ENCODE peak calls at places on chromosomes 13 and 19, in five cellular contexts. O, I, A, D and S are unnamed samples.

GRCh38 chr13:98768522-98768921 is 16.1 kb upstream of the SLC15A1 start:
- DNase-seq in O (no peak), I (no peak), A (no peak), D (no peak), S (no peak)

GRCh38 chr19:19269952-19270694 is 3.0 kb downstream of the TM6SF2 start:
- DNase-seq in O (no peak), I (peak; percentile 59), A (no peak), D (no peak), S (no peak)

GRCh38 chr19:37635076-37636056 is 19.9 kb downstream of the ZFP30 start:
- DNase-seq in O (no peak), I (peak; percentile 35), A (no peak), D (no peak), S (no peak)

GRCh38 chr13:25249001-25249543 is 38.2 kb downstream of the MTMR6 start:
- DNase-seq in O (peak; percentile 52), I (peak; percentile 68), A (peak; percentile 53), D (no peak), S (peak; percentile 85)

GRCh38 chr19:33631628-33631995 is 9.9 kb downstream of the CHST8 start:
- DNase-seq in O (no peak), I (no peak), A (no peak), D (no peak), S (no peak)

GRCh38 chr19:34841780-34842179 is 68.8 kb upstream of the ZNF599 start:
- DNase-seq in O (no peak), I (peak; percentile 67), A (peak; percentile 17), D (no peak), S (no peak)

GRCh38 chr13:73258396-73258795 is 199.6 kb downstream of the KLF5 start:
- DNase-seq in O (no peak), I (no peak), A (no peak), D (no peak), S (no peak)

GRCh38 chr19:48926909-48927308 is 6.6 kb upstream of the DHDH start:
- DNase-seq in O (peak; percentile 95), I (no peak), A (no peak), D (no peak), S (peak; percentile 100)

GRCh38 chr13:30116379-30116778 is 191.0 kb downstream of the KATNAL1 start:
- DNase-seq in O (no peak), I (no peak), A (no peak), D (no peak), S (no peak)

GRCh38 chr13:112849500-112849899 is 119.5 kb upstream of the MCF2L start:
- DNase-seq in O (peak; percentile 43), I (no peak), A (no peak), D (no peak), S (no peak)

GRCh38 chr13:48896312-48896711 is 79.4 kb upstream of the FNDC3A start:
- DNase-seq in O (peak; percentile 55), I (no peak), A (no peak), D (no peak), S (peak; percentile 45)

GRCh38 chr13:48906200-48906599 is 69.5 kb upstream of the FNDC3A start:
- DNase-seq in O (no peak), I (no peak), A (no peak), D (no peak), S (no peak)

GRCh38 chr13:48902421-48902820 is 73.3 kb upstream of the FNDC3A start:
- DNase-seq in O (peak; percentile 37), I (peak; percentile 50), A (peak; percentile 82), D (no peak), S (peak; percentile 13)

GRCh38 chr13:48904668-48905290 is 70.9 kb upstream of the FNDC3A start:
- DNase-seq in O (no peak), I (no peak), A (no peak), D (no peak), S (no peak)

DNA sequence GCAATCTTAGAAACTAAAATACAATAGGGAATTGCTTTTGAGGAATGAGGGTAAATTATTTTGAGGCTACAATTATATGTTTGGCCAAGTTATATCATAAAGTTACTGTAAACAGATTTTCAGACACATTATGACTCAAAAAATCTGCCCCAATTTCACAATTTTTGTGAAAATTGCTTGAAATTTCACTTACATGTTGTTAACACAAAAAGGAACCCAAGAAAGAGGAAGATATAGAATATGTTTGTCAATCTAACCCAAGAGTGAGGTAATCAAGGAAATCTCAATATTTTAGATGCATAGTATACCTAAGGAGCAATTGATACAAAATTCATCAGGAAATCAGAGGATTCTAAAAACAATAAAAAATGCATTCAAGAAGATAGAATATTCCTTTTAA is 73.9 kb upstream of the FNDC3A start:
- DNase-seq in O (no peak), I (no peak), A (no peak), D (no peak), S (no peak)
- H3K27me3 ChIP-seq in O (no peaks in the 10 kb centered on the region), I (no peaks in the 10 kb centered on the region), A (no peaks in the 10 kb centered on the region), D (no peaks in the 10 kb centered on the region), S (no peaks in the 10 kb centered on the region)

GRCh38 chr19:46911456-46911855 is 50.7 kb downstream of the ARHGAP35 start:
- DNase-seq in O (no peak), I (no peak), A (no peak), D (no peak), S (no peak)

GRCh38 chr19:46906221-46906620 is 45.4 kb downstream of the ARHGAP35 start:
- DNase-seq in O (no peak), I (no peak), A (no peak), D (no peak), S (no peak)

GRCh38 chr19:46909356-46909755 is 48.6 kb downstream of the ARHGAP35 start:
- DNase-seq in O (no peak), I (no peak), A (no peak), D (no peak), S (no peak)

GRCh38 chr19:46904114-46905060 is 43.6 kb downstream of the ARHGAP35 start:
- DNase-seq in O (no peak), I (peak; percentile 47), A (no peak), D (no peak), S (peak; percentile 82)

DNA sequence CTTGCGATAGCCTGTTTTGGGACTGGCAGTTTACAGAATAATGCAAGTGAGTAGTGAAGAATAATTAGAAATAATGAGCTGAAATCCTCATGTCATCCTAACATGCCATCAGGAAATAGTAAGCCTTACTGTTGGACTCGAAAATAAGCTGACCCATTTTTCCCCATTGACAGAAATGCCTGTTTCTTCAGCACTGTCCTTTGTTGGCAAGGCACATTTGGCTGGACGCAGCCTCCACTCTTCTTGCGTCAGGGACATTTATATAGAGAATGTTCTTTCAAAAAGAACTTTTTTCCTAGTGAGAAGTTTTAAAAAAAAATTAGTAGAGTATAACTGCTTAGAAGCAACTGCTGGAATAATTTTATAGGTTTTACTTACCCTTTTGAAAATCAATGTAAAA is 47.1 kb downstream of the ARHGAP35 start:
- DNase-seq in O (no peak), I (no peak), A (no peak), D (no peak), S (no peak)
- TF ChIP-seq EZH2phosphoT487 in O (no peak), I (no peak), A (no peak), D (no peak), S (no peak)

DNA sequence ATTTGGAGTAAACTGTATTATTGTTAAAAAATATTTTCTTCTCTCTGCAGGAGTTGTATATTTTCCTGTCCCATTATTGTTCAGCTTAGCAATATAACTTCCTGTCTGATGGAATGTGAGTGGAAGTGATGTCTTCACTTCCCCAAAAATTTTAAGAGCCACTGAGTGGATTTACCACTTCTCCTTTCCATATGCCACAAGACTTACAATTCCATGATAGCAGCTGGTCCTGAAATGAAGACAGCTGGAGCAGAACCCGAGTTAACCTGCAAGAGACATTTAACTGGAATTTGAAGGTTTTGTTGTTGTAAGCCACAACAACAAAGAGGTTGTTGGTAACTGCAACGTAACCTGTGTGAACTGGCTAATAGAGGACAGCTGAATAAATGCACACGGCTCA is 23.4 kb upstream of the TBC1D4 start:
- DNase-seq in O (no peak), I (no peak), A (no peak), D (no peak), S (no peak)
- H3K27me3 ChIP-seq in O (no peaks in the 10 kb centered on the region), I (no peaks in the 10 kb centered on the region), A (no peaks in the 10 kb centered on the region), D (peaks cover 3% of the 10 kb centered on the region), S (no peaks in the 10 kb centered on the region)

GRCh38 chr19:56751078-56751489 is 79.5 kb upstream of the ZNF835 start:
- DNase-seq in O (no peak), I (no peak), A (no peak), D (no peak), S (no peak)

GRCh38 chr19:56750658-56751057 is 79.1 kb upstream of the ZNF835 start:
- DNase-seq in O (no peak), I (no peak), A (no peak), D (no peak), S (no peak)

GRCh38 chr19:56746367-56746766 is 74.8 kb upstream of the ZNF835 start:
- DNase-seq in O (no peak), I (no peak), A (no peak), D (no peak), S (no peak)

DNA sequence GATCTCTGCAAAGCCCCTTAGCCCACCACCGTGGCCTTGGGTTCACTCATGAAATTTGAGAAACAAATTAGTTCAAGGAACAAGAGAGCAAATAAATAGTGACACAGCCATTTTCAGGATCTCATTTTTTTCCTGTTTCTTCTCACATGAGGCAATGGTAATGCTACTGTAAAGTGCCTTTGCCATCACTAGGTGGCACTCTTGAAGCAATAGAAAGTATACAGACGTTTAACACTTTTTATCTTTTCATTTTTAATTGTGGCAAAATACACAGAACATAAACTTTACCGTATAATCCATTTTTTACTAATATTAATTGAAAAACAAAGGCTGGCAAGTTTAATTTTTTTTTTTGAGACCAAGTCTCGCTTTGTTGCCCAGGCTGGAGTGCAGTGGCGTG is 76.9 kb upstream of the ZNF835 start:
- DNase-seq in O (peak; percentile 50), I (peak; percentile 11), A (no peak), D (no peak), S (peak; percentile 36)
- TF ChIP-seq EZH2phosphoT487 in O (no peak), I (no peak), A (no peak), D (no peak), S (no peak)

DNA sequence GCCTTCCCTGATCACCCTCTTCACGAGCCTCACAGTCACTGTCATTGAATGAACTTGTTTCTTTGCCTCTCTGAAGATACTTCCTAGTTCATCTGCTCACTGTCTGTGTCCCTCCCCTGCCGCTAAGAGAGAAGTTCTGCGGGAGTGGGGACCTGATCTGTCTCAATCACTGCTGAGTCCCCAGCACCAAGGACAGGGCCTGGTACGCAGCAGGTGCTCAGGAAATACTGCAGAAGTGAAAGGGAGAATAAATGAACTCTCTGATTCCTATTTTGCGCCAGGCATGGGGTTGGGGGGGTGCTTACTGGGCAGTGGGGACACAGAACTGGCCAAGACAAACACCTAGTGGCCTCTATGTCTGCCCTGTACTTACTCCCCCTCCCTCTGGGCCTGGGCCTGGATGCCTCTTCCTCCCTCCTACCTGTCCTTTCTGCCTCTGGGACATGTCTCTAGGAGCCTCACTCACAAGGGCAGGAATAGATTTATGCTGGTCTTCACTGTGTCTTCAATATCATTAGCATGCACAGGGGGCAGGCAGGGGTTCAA is 17.5 kb downstream of the FCGBP start:
- DNase-seq in O (no peak), I (no peak), A (no peak), D (peak; percentile 30), S (no peak)
- H3K27me3 ChIP-seq in O (no peaks in the 10 kb centered on the region), I (no peaks in the 10 kb centered on the region), A (no peaks in the 10 kb centered on the region), D (no peaks in the 10 kb centered on the region), S (no peaks in the 10 kb centered on the region)

GRCh38 chr13:110640591-110641029 is 25.3 kb downstream of the NAXD start:
- DNase-seq in O (no peak), I (no peak), A (no peak), D (no peak), S (peak; percentile 23)
- TF ChIP-seq EZH2phosphoT487 in O (no peak), I (no peak), A (no peak), D (no peak), S (no peak)

DNA sequence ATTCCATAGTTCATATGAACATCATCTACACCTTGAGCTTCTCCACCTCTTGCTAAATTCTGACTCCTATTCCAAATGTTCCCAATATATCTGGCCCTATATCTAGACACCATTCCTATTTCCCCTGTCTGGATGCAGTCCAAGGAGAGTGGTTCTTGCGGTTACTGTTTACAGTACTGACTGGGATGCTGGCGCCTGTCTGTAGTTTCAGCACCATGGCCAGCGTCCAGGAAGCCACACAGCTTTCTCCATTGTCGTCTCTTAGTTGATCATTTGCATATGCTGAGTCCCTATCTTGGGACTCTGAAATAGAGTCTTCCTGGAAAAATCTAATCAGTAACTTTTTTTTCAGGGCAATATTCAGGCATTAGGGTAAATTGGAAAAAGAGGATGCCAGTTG is 14.9 kb downstream of the LAIR2 start:
- DNase-seq in O (peak; percentile 86), I (peak; percentile 78), A (peak; percentile 60), D (peak; percentile 68), S (peak; percentile 55)
- H3K27me3 ChIP-seq in O (peaks cover 45% of the 10 kb centered on the region), I (no peaks in the 10 kb centered on the region), A (no peaks in the 10 kb centered on the region), D (peaks cover 68% of the 10 kb centered on the region), S (no peaks in the 10 kb centered on the region)